ENCODE peak calls at places on chromosomes 7 and 10, in seven cellular contexts. J, W, Y, S, O, M and X are unnamed samples.

GRCh38 chr10:101444499-101444898 is 90.5 kb downstream of the BTRC start:
- DNase-seq in J (no peak), W (no peak), Y (no peak), S (no peak), O (no peak), M (no peak), X (no peak)

GRCh38 chr10:42960491-42961155 is 116.2 kb upstream of the RET start:
- DNase-seq in J (peak), W (no peak), Y (peak), S (peak), O (peak), M (no peak), X (no peak)

GRCh38 chr7:108592633-108593277 is 23.1 kb downstream of the DNAJB9 start:
- DNase-seq in J (no peak), W (no peak), Y (peak), S (no peak), O (no peak), M (peak), X (no peak)

GRCh38 chr10:14478201-14478600 is 147.5 kb upstream of the FRMD4A start:
- DNase-seq in J (no peak), W (peak), Y (no peak), S (no peak), O (no peak), M (no peak), X (no peak)

GRCh38 chr10:101238732-101239105 is 9.5 kb upstream of the LBX1 start:
- DNase-seq in J (no peak), W (no peak), Y (no peak), S (peak), O (no peak), M (peak), X (no peak)

GRCh38 chr10:6108631-6109443 is 20.0 kb downstream of the RBM17 start:
- DNase-seq in J (no peak), W (no peak), Y (peak), S (peak), O (no peak), M (peak), X (no peak)

GRCh38 chr7:118324790-118325449 is 100.4 kb downstream of the ANKRD7 start:
- DNase-seq in J (no peak), W (no peak), Y (no peak), S (no peak), O (no peak), M (no peak), X (no peak)

GRCh38 chr10:557792-558328 is 131.6 kb downstream of the DIP2C start:
- DNase-seq in J (peak), W (no peak), Y (no peak), S (peak), O (no peak), M (no peak), X (no peak)

GRCh38 chr7:116706668-116707126 is 34.7 kb downstream of the MET start:
- DNase-seq in J (no peak), W (no peak), Y (peak), S (peak), O (no peak), M (no peak), X (no peak)

GRCh38 chr10:28922127-28922526 is 244.8 kb downstream of the BAMBI start:
- DNase-seq in J (no peak), W (no peak), Y (no peak), S (peak), O (no peak), M (no peak), X (no peak)

GRCh38 chr7:128459394-128459878 is 3.8 kb downstream of the HILPDA start:
- DNase-seq in J (no peak), W (peak), Y (peak), S (peak), O (peak), M (peak), X (peak)

GRCh38 chr10:72328045-72328828 is 26.5 kb downstream of the DNAJB12 start:
- DNase-seq in J (peak), W (peak), Y (no peak), S (peak), O (peak), M (peak), X (no peak)

GRCh38 chr7:31370610-31371009 is 30.1 kb upstream of the NEUROD6 start:
- DNase-seq in J (no peak), W (no peak), Y (no peak), S (no peak), O (no peak), M (peak), X (no peak)

GRCh38 chr10:97498841-97499560 is at the start of gene UBTD1:
- DNase-seq in J (peak), W (peak), Y (peak), S (peak), O (peak), M (peak), X (no peak)

GRCh38 chr7:119545118-119545517 is 727.9 kb upstream of the KCND2 start:
- DNase-seq in J (no peak), W (no peak), Y (peak), S (no peak), O (no peak), M (no peak), X (no peak)

GRCh38 chr10:93921338-93921737 is 27.6 kb downstream of the SLC35G1 start:
- DNase-seq in J (no peak), W (peak), Y (no peak), S (peak), O (no peak), M (no peak), X (no peak)

GRCh38 chr7:143172354-143172753 is 10.9 kb upstream of the TAS2R39 start:
- DNase-seq in J (no peak), W (peak), Y (peak), S (peak), O (no peak), M (no peak), X (no peak)

GRCh38 chr7:80412842-80413241 is 99.0 kb downstream of the GNAT3 start:
- DNase-seq in J (no peak), W (no peak), Y (peak), S (no peak), O (no peak), M (no peak), X (no peak)

GRCh38 chr10:103657061-103657591 is 163.6 kb downstream of the NEURL1 start:
- DNase-seq in J (no peak), W (no peak), Y (no peak), S (no peak), O (no peak), M (no peak), X (no peak)

GRCh38 chr7:87414400-87415188 is 60.9 kb downstream of the ABCB4 start:
- DNase-seq in J (no peak), W (no peak), Y (no peak), S (no peak), O (no peak), M (no peak), X (no peak)

GRCh38 chr7:151888079-151888673 is 11.3 kb upstream of the PRKAG2 start:
- DNase-seq in J (no peak), W (no peak), Y (no peak), S (peak), O (no peak), M (no peak), X (no peak)

GRCh38 chr7:28200598-28200997 is 20.0 kb upstream of the JAZF1 start:
- DNase-seq in J (no peak), W (no peak), Y (no peak), S (no peak), O (no peak), M (no peak), X (peak)

GRCh38 chr10:19142967-19143366 is 94.4 kb downstream of the MALRD1 start:
- DNase-seq in J (no peak), W (no peak), Y (no peak), S (no peak), O (no peak), M (no peak), X (no peak)

GRCh38 chr7:50994753-50995319 is 212.1 kb upstream of the GRB10 start:
- DNase-seq in J (no peak), W (no peak), Y (no peak), S (no peak), O (no peak), M (no peak), X (no peak)

GRCh38 chr10:49096890-49097445 is 18.4 kb downstream of the VSTM4 start:
- DNase-seq in J (no peak), W (no peak), Y (no peak), S (no peak), O (no peak), M (no peak), X (no peak)

GRCh38 chr7:157875230-157876179 is 538.7 kb downstream of the DNAJB6 start:
- DNase-seq in J (no peak), W (no peak), Y (no peak), S (peak), O (peak), M (peak), X (no peak)

GRCh38 chr7:7996568-7996967 is 28.0 kb downstream of the GLCCI1 start:
- DNase-seq in J (no peak), W (no peak), Y (peak), S (peak), O (no peak), M (no peak), X (no peak)

GRCh38 chr7:82674319-82674718 is 230.7 kb upstream of the CACNA2D1 start:
- DNase-seq in J (no peak), W (no peak), Y (no peak), S (no peak), O (no peak), M (no peak), X (no peak)

GRCh38 chr10:3048114-3049019 is 19.0 kb upstream of the PFKP start:
- DNase-seq in J (no peak), W (no peak), Y (no peak), S (no peak), O (no peak), M (peak), X (no peak)

GRCh38 chr10:46314046-46314445 is 27.2 kb downstream of the ANTXRL start:
- DNase-seq in J (no peak), W (no peak), Y (no peak), S (no peak), O (no peak), M (no peak), X (no peak)

GRCh38 chr10:88540355-88540754 is 42.8 kb downstream of the RNLS start:
- DNase-seq in J (no peak), W (no peak), Y (no peak), S (no peak), O (no peak), M (no peak), X (no peak)

GRCh38 chr10:3785849-3786290 is 861 bp upstream of the KLF6 start:
- DNase-seq in J (no peak), W (peak), Y (no peak), S (peak), O (no peak), M (peak), X (peak)

GRCh38 chr7:111931016-111931517 is 275.1 kb downstream of the DOCK4 start:
- DNase-seq in J (no peak), W (no peak), Y (no peak), S (peak), O (no peak), M (no peak), X (no peak)

GRCh38 chr7:79055722-79056415 is 397.6 kb downstream of the MAGI2 start:
- DNase-seq in J (no peak), W (peak), Y (no peak), S (no peak), O (no peak), M (no peak), X (no peak)

GRCh38 chr10:121294630-121295029 is 303.6 kb downstream of the FGFR2 start:
- DNase-seq in J (no peak), W (no peak), Y (no peak), S (no peak), O (no peak), M (no peak), X (no peak)

GRCh38 chr10:88919041-88919440 is 33.5 kb downstream of the ACTA2 start:
- DNase-seq in J (no peak), W (no peak), Y (no peak), S (no peak), O (no peak), M (no peak), X (no peak)

GRCh38 chr10:32437334-32437733 is 8.6 kb upstream of the CCDC7 start:
- DNase-seq in J (no peak), W (no peak), Y (no peak), S (no peak), O (no peak), M (no peak), X (no peak)

GRCh38 chr7:138814806-138815332 is 16.9 kb upstream of the ATP6V0A4 start:
- DNase-seq in J (no peak), W (no peak), Y (no peak), S (no peak), O (no peak), M (no peak), X (no peak)

GRCh38 chr7:13286916-13287315 is 599.5 kb downstream of the ARL4A start:
- DNase-seq in J (no peak), W (no peak), Y (no peak), S (no peak), O (no peak), M (no peak), X (no peak)